ENCODE peak calls at places on chromosomes 12 and 14, in four cellular contexts. Y is fibroblast of lung, G is stomach, T is bronchial epithelial cell. O is an unnamed sample.

GRCh38 chr12:88448337-88448944 is 131.8 kb downstream of the KITLG start:
- DNase-seq in Y (no peak), G (peak), T (peak), O (no peak)

GRCh38 chr14:92656306-92656705 is 92.1 kb downstream of the LGMN start:
- DNase-seq in Y (no peak), T (no peak), G (no peak), O (no peak)

GRCh38 chr12:65828711-65829339 is 4.5 kb downstream of the HMGA2 start:
- DNase-seq in G (no peak), Y (no peak), T (no peak), O (peak)

GRCh38 chr12:1234073-1234472 is 243.1 kb downstream of the ERC1 start:
- DNase-seq in G (no peak), T (no peak), Y (peak), O (peak)

GRCh38 chr12:131825146-131825892 is 2.9 kb upstream of the MMP17 start:
- DNase-seq in T (no peak), Y (peak), G (no peak), O (peak)

GRCh38 chr14:55301722-55302121 is 30.5 kb downstream of the FBXO34 start:
- DNase-seq in Y (peak), T (peak), G (no peak), O (peak)

GRCh38 chr12:22255097-22255496 is 79.4 kb downstream of the ST8SIA1 start:
- DNase-seq in T (peak), G (no peak), Y (peak), O (no peak)

GRCh38 chr12:4148418-4149056 is 125.0 kb upstream of the CCND2 start:
- DNase-seq in G (peak), T (no peak), Y (no peak), O (no peak)

GRCh38 chr12:12441051-12441807 is 84.4 kb downstream of the BORCS5 start:
- DNase-seq in Y (no peak), G (no peak), T (no peak), O (no peak)

GRCh38 chr14:95504135-95505029 is 12.1 kb downstream of the SYNE3 start:
- DNase-seq in Y (peak), G (no peak), T (no peak), O (peak)

GRCh38 chr14:95432152-95433093 is 84.0 kb downstream of the SYNE3 start:
- DNase-seq in T (peak), G (peak), Y (peak), O (peak)

GRCh38 chr14:57199911-57200310 is 68.8 kb downstream of the EXOC5 start:
- DNase-seq in Y (peak), T (peak), G (no peak), O (peak)

GRCh38 chr12:79949098-79949497 is 14.2 kb upstream of the PPP1R12A start:
- DNase-seq in T (no peak), Y (no peak), G (no peak), O (no peak)

GRCh38 chr14:105899657-105900397 is 373.4 kb downstream of the TMEM121 start:
- DNase-seq in T (no peak), G (no peak), Y (no peak), O (no peak)

GRCh38 chr12:23555808-23556207 is 393.7 kb downstream of the SOX5 start:
- DNase-seq in Y (no peak), T (no peak), G (no peak), O (no peak)

GRCh38 chr14:75132374-75133086 is 5.7 kb upstream of the NEK9 start:
- DNase-seq in T (peak), Y (peak), G (no peak), O (peak)

GRCh38 chr12:45503887-45504286 is 225.6 kb upstream of the ARID2 start:
- DNase-seq in G (no peak), T (no peak), Y (peak), O (no peak)

GRCh38 chr14:72682188-72682587 is 211.7 kb downstream of the DPF3 start:
- DNase-seq in T (no peak), G (no peak), Y (peak), O (peak)

GRCh38 chr14:74663884-74664283 is 49.0 kb downstream of the AREL1 start:
- DNase-seq in G (no peak), Y (no peak), T (no peak), O (peak)

GRCh38 chr12:84159245-84159644 is 753.4 kb downstream of the SLC6A15 start:
- DNase-seq in G (no peak), T (no peak), Y (no peak), O (no peak)

GRCh38 chr12:110934093-110934852 is 13.9 kb upstream of the MYL2 start:
- DNase-seq in T (peak), Y (peak), G (no peak), O (no peak)

GRCh38 chr12:19234171-19234704 is 104.7 kb downstream of the PLEKHA5 start:
- DNase-seq in T (no peak), G (no peak), Y (peak), O (peak)

GRCh38 chr12:71477609-71478008 is 38.0 kb downstream of the LGR5 start:
- DNase-seq in G (no peak), T (no peak), Y (no peak), O (no peak)

GRCh38 chr12:71477046-71477445 is 37.4 kb downstream of the LGR5 start:
- DNase-seq in Y (no peak), T (no peak), G (no peak), O (no peak)

GRCh38 chr12:71476513-71476912 is 36.9 kb downstream of the LGR5 start:
- DNase-seq in Y (peak), G (no peak), T (peak), O (peak)

GRCh38 chr12:71475280-71475679 is 35.7 kb downstream of the LGR5 start:
- DNase-seq in T (no peak), Y (no peak), G (no peak), O (no peak)

DNA sequence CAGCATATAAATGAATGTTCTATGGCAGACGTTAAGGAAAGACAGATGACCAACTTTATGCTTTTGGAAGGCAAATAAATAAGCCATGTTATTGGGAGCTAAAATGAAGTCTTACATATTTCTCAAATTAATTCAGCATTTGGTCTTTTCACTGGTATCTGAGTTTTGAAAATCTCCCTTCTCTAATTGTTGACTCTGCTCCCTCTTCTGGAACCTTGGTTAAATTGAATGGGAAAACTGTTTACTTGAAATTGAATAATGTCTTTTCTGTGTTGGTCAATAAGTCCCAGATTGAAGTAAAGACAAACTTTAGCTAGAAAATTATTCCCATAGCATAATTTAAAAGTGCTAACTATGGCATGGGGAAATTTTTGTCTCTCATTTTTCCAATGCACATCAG is 38.7 kb downstream of the LGR5 start:
- DNase-seq in T (no peak), G (no peak), Y (no peak), O (no peak)
- TF ChIP-seq CTCF in T (no peak), G (no peak), Y (no peak), O (no peak)

GRCh38 chr14:104295681-104296387 is 157.4 kb downstream of the KIF26A start:
- DNase-seq in G (no peak), T (no peak), Y (no peak), O (no peak)
- H3K4me3 ChIP-seq in G (no peak), T (no peak), Y (no peak), O (no peak)

DNA sequence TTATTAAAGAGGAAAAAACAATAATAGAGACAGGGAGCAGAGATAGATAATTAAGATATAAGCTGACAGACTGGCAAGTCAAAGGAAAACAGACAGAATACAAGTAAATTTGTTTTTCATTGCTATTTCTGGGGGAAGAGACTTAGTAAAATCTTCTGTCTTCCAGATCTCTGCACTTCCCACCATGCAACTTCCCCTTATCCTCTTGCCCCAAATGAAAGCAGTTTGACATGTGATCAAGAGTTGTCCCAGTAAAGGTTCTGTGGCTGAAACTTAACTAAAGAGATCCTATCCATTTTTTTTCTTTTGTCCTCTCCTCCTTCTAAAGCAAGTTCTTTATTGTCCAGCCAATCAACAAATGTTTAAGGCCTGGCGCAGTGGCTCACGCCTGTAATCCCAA is 1.5 kb upstream of the MLF2 start:
- DNase-seq in T (no peak), Y (no peak), G (no peak), O (no peak)
- TF ChIP-seq CTCF in T (no peak), Y (no peak), G (no peak), O (no peak)

GRCh38 chr12:67069451-67070306 is 199.5 kb upstream of the CAND1 start:
- DNase-seq in T (peak), G (peak), Y (peak), O (no peak)

GRCh38 chr12:67070307-67070600 is 198.9 kb upstream of the CAND1 start:
- DNase-seq in Y (no peak), G (no peak), T (no peak), O (no peak)

GRCh38 chr12:67068204-67068731 is 200.9 kb upstream of the CAND1 start:
- DNase-seq in G (no peak), Y (no peak), T (no peak), O (no peak)

GRCh38 chr12:67068773-67069450 is 200.2 kb upstream of the CAND1 start:
- DNase-seq in G (peak), T (peak), Y (peak), O (peak)

DNA sequence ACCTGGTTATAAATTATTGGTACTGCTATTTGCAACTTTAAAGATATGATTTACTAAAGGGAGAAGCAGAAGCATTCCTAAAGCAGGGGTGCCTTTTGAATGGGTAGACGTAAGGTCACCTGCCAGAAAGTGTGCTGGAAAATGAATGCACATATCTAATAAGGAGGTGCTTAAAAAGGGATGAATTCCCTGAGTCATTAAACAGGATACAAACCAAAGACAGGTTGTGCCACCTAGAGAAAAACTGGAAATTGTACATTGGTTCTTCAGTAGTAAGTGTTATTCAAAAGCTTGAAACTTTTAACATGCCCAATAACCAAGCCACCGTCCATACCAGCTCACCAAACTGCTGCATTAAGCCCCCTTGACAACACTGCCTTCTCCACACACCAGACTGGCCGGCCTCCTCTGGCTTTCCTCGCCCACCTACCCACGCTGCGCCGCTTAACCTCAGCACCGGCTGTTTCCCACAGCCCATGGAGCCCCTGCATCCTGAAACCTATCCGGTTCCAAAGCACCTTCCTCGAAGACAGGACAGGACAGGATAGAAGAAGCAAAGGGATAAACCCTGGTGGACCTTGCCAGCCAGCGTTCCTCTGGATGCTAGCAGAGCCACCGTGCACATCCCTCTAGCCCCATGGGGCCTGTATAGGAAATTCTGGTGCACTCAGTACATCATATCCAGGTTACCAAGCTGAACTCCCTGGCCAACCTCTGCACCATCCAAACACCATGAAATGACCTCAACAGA is 201.5 kb upstream of the CAND1 start:
- DNase-seq in T (peak), Y (no peak), G (no peak), O (no peak)
- H3K4me3 ChIP-seq in T (peak), Y (no peak), G (peak), O (no peak)

GRCh38 chr12:120856980-120857379 is 47.2 kb downstream of the SPPL3 start:
- DNase-seq in Y (no peak), G (no peak), T (peak), O (no peak)
- TF ChIP-seq CTCF in Y (peak), G (no peak), T (peak), O (peak)